ENCODE peak calls at places on chromosomes 2 and 18, in seven cellular contexts. Y is heart right ventricle; N is endodermal cell; G is cardiac muscle cell; V is CD4-positive, alpha-beta T cell; U is upper lobe of right lung; F is endothelial cell. E is an unnamed sample.

GRCh38 chr18:75261430-75262223 is 51.0 kb downstream of the TSHZ1 start:
- DNase-seq in Y (no peak), F (no peak), U (no peak), N (no peak), V (no peak), G (no peak), E (no peak)

GRCh38 chr2:163594572-163594971 is 141.2 kb downstream of the FIGN start:
- DNase-seq in U (no peak), N (no peak), V (no peak), F (no peak), G (no peak), Y (no peak), E (no peak)

GRCh38 chr18:40414155-40414754 is 1540.8 kb upstream of the PIK3C3 start:
- DNase-seq in F (no peak), U (no peak), G (peak), N (no peak), V (no peak), Y (no peak), E (no peak)

GRCh38 chr2:107582487-107582886 is 244.2 kb upstream of the RGPD4 start:
- DNase-seq in F (no peak), G (no peak), Y (no peak), N (no peak), V (no peak), U (no peak), E (no peak)

GRCh38 chr2:164625378-164625971 is 4.2 kb upstream of the GRB14 start:
- DNase-seq in G (peak), U (no peak), V (no peak), F (no peak), Y (no peak), N (no peak), E (no peak)

GRCh38 chr2:235496239-235496621 is 2.4 kb downstream of the AGAP1 start:
- DNase-seq in Y (no peak), U (no peak), F (no peak), V (no peak), N (peak), G (no peak), E (no peak)

GRCh38 chr18:6543330-6543908 is 128.7 kb upstream of the L3MBTL4 start:
- DNase-seq in Y (no peak), F (no peak), V (no peak), G (peak), N (peak), U (no peak), E (no peak)

GRCh38 chr2:195370167-195370943 is 286.7 kb upstream of the SLC39A10 start:
- DNase-seq in V (no peak), N (no peak), F (no peak), Y (no peak), U (no peak), G (no peak), E (no peak)

GRCh38 chr2:11680181-11680900 is 10.3 kb upstream of the NTSR2 start:
- DNase-seq in V (no peak), G (no peak), N (peak), Y (no peak), U (no peak), F (no peak), E (no peak)

GRCh38 chr18:48622911-48623431 is 84.1 kb downstream of the CTIF start:
- DNase-seq in G (no peak), F (no peak), Y (no peak), N (peak), U (no peak), V (no peak), E (no peak)

GRCh38 chr18:59419386-59419785 is 60.3 kb upstream of the LMAN1 start:
- DNase-seq in V (no peak), U (no peak), G (peak), Y (no peak), F (no peak), N (no peak), E (no peak)

GRCh38 chr18:74625157-74625556 is 27.5 kb downstream of the ZNF407 start:
- DNase-seq in Y (no peak), G (no peak), U (no peak), V (no peak), N (no peak), F (no peak), E (no peak)

GRCh38 chr2:149586898-149587219 is 716 bp downstream of the MMADHC start:
- DNase-seq in N (no peak), F (no peak), G (peak), Y (no peak), V (no peak), U (no peak), E (no peak)

GRCh38 chr2:167670588-167670987 is 576.8 kb downstream of the STK39 start:
- DNase-seq in U (no peak), F (no peak), G (no peak), N (no peak), Y (no peak), V (no peak), E (no peak)

GRCh38 chr18:75977069-75977468 is 518.0 kb downstream of the ZNF516 start:
- DNase-seq in G (no peak), U (no peak), F (no peak), N (no peak), Y (no peak), V (no peak), E (no peak)

GRCh38 chr18:43931439-43931838 is 654.1 kb upstream of the SYT4 start:
- DNase-seq in G (no peak), F (no peak), N (no peak), Y (no peak), U (no peak), V (no peak), E (no peak)

GRCh38 chr2:207765960-207766582 is 3.6 kb downstream of the FZD5 start:
- DNase-seq in G (no peak), V (no peak), N (peak), F (no peak), Y (no peak), U (no peak), E (no peak)

GRCh38 chr2:106307860-106308259 is 113.8 kb upstream of the UXS1 start:
- DNase-seq in U (no peak), F (no peak), N (no peak), G (no peak), V (no peak), Y (no peak), E (no peak)

GRCh38 chr2:237732790-237733349 is 65.7 kb upstream of the RBM44 start:
- DNase-seq in G (no peak), N (peak), Y (peak), U (no peak), F (no peak), V (no peak), E (no peak)

GRCh38 chr18:77016936-77017335 is 115.6 kb downstream of the MBP start:
- DNase-seq in Y (no peak), N (no peak), V (no peak), U (no peak), F (no peak), G (no peak), E (no peak)

GRCh38 chr2:238264072-238264460 is 24.2 kb upstream of the HES6 start:
- DNase-seq in N (no peak), V (no peak), Y (no peak), G (no peak), F (no peak), U (no peak), E (no peak)

GRCh38 chr18:42192251-42193248 is 237.5 kb downstream of the PIK3C3 start:
- DNase-seq in Y (no peak), G (peak), V (no peak), U (no peak), F (no peak), N (no peak), E (no peak)

GRCh38 chr2:232794981-232795380 is 18.6 kb upstream of the KCNJ13 start:
- DNase-seq in G (no peak), U (no peak), Y (no peak), F (no peak), N (no peak), V (no peak), E (no peak)

GRCh38 chr2:179455824-179456223 is 191.2 kb upstream of the SESTD1 start:
- DNase-seq in G (no peak), U (no peak), V (no peak), F (no peak), N (no peak), Y (no peak), E (no peak)

GRCh38 chr2:215313219-215313656 is 1.4 kb downstream of the ATIC start:
- DNase-seq in F (no peak), V (no peak), G (no peak), N (no peak), Y (no peak), U (no peak), E (no peak)

GRCh38 chr2:215316336-215316735 is 4.5 kb downstream of the ATIC start:
- DNase-seq in V (no peak), G (no peak), F (no peak), N (no peak), Y (no peak), U (no peak), E (no peak)

GRCh38 chr2:215315301-215315700 is 3.4 kb downstream of the ATIC start:
- DNase-seq in V (no peak), Y (no peak), U (no peak), N (no peak), F (no peak), G (no peak), E (no peak)

GRCh38 chr2:215314896-215315295 is 3.0 kb downstream of the ATIC start:
- DNase-seq in N (no peak), V (no peak), G (no peak), Y (no peak), U (no peak), F (no peak), E (no peak)

GRCh38 chr2:215311625-215312394 is at the start of gene ATIC:
- DNase-seq in F (peak), V (peak), Y (peak), G (peak), N (peak), U (peak), E (peak)
- TF ChIP-seq CTCF in F (no peak), V (no peak), Y (no peak), G (no peak), N (peak), U (no peak), E (no peak)

DNA sequence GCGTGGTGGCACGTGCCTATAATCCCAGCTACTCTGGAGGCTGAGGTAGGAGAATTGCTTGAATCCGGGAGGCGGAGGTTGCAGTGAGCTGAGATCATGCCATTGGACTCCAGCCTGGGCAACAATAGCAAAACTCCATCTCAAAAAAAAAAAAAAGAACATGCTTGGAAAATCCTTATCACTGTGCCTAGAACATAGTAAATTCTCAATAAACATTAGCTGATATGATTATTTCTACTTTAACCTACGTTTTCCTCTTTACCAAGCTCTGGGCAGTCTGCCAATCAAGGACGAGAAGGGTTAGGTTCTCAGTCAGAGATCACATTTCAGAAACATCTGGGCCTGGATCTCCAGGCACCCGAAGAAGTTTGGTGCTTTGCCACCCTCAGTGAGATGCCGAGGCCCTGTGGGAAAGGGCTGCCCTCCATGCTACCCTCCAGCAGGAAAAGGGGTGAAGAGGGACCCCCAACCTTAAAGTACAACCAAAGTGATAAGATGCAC is 107.7 kb downstream of the BCL11A start:
- DNase-seq in V (no peak), Y (no peak), N (no peak), G (peak), F (no peak), U (no peak), E (no peak)
- TF ChIP-seq CTCF in V (no peak), Y (no peak), N (no peak), G (no peak), F (no peak), U (no peak), E (no peak)

GRCh38 chr2:70647873-70648481 is 94.4 kb upstream of the TGFA start:
- DNase-seq in U (peak), F (peak), Y (peak), V (peak), N (peak), G (peak), E (peak)
- TF ChIP-seq CTCF in U (peak), F (peak), Y (peak), V (peak), N (peak), G (peak), E (peak)

GRCh38 chr2:204628926-204629661 is 83.8 kb downstream of the PARD3B start:
- DNase-seq in F (no peak), N (no peak), G (peak), V (no peak), Y (no peak), U (no peak), E (no peak)

GRCh38 chr2:204625135-204625534 is 79.9 kb downstream of the PARD3B start:
- DNase-seq in V (no peak), N (no peak), Y (no peak), U (no peak), G (no peak), F (no peak), E (no peak)
- TF ChIP-seq CTCF in V (no peak), N (no peak), Y (peak), U (no peak), G (no peak), F (no peak), E (no peak)